ENCODE peak calls at places on chromosomes 6 and 20, in five cellular contexts. M is hippocampal formation; B is CD8-positive, alpha-beta memory T cell; Q is astrocyte of the hippocampus; Y is endothelial cell. I is an unnamed sample.

GRCh38 chr20:36538026-36538764 is 3.1 kb upstream of the MYL9 start:
- DNase-seq in M (no peak), B (no peak), Q (no peak), Y (no peak), I (no peak)

GRCh38 chr6:16959789-16960188 is 142.1 kb upstream of the STMND1 start:
- DNase-seq in M (no peak), B (no peak), Q (no peak), Y (no peak), I (no peak)

GRCh38 chr6:31585531-31585930 is 546 bp upstream of the LST1 start:
- DNase-seq in M (no peak), B (peak; percentile 46), Q (no peak), Y (no peak), I (no peak)

GRCh38 chr20:58557713-58558335 is 42.6 kb upstream of the APCDD1L start:
- DNase-seq in M (no peak), B (no peak), Q (no peak), Y (no peak), I (no peak)

GRCh38 chr6:111838749-111839484 is 34.3 kb downstream of the FYN start:
- DNase-seq in M (no peak), B (no peak), Q (no peak), Y (no peak), I (no peak)

GRCh38 chr20:669573-669972 is 6.0 kb downstream of the SCRT2 start:
- DNase-seq in M (no peak), B (no peak), Q (no peak), Y (no peak), I (peak; percentile 62)

GRCh38 chr6:130018830-130019795 is 732 bp downstream of the L3MBTL3 start:
- DNase-seq in M (no peak), B (peak; percentile 55), Q (peak; percentile 67), Y (peak; percentile 45), I (no peak)

GRCh38 chr6:44237021-44237812 is 9.7 kb upstream of the HSP90AB1 start:
- DNase-seq in M (peak; percentile 52), B (no peak), Q (peak; percentile 94), Y (peak; percentile 55), I (peak; percentile 42)

GRCh38 chr20:48962976-48963730 is 41.6 kb downstream of the ARFGEF2 start:
- DNase-seq in M (no peak), B (no peak), Q (no peak), Y (no peak), I (no peak)

GRCh38 chr6:138238368-138238767 is 20.1 kb upstream of the PBOV1 start:
- DNase-seq in M (no peak), B (no peak), Q (no peak), Y (no peak), I (no peak)

GRCh38 chr20:34578040-34578439 is 19.5 kb downstream of the MAP1LC3A start:
- DNase-seq in M (no peak), B (no peak), Q (no peak), Y (no peak), I (no peak)